ENCODE peak calls at places on chromosome 10, in four cellular contexts. M, D, L and I are unnamed samples.

GRCh38 chr10:82267960-82268359 is 393.0 kb downstream of the NRG3 start:
- DNase-seq in M (no peak), D (no peak), L (no peak), I (no peak)

GRCh38 chr10:11035318-11035920 is 17.7 kb downstream of the CELF2 start:
- DNase-seq in M (no peak), D (no peak), L (no peak), I (no peak)

GRCh38 chr10:73887038-73888015 is 13.0 kb upstream of the CAMK2G start:
- DNase-seq in M (no peak), D (no peak), L (no peak), I (no peak)

GRCh38 chr10:63156236-63156635 is 23.1 kb downstream of the NRBF2 start:
- DNase-seq in M (no peak), D (no peak), L (no peak), I (no peak)

GRCh38 chr10:97703398-97704067 is 10.0 kb upstream of the MARVELD1 start:
- DNase-seq in M (no peak), D (no peak), L (no peak), I (no peak)

GRCh38 chr10:101453318-101453717 is 99.4 kb downstream of the BTRC start:
- DNase-seq in M (no peak), D (peak), L (no peak), I (no peak)

GRCh38 chr10:11397980-11398580 is 213.4 kb downstream of the USP6NL start:
- DNase-seq in M (no peak), D (no peak), L (no peak), I (no peak)

GRCh38 chr10:12419279-12419847 is 70.0 kb downstream of the CAMK1D start:
- DNase-seq in M (no peak), D (no peak), L (no peak), I (no peak)

GRCh38 chr10:62264702-62265436 is 3.8 kb downstream of the RTKN2 start:
- DNase-seq in M (no peak), D (no peak), L (no peak), I (peak)

GRCh38 chr10:93652857-93653256 is 40.5 kb downstream of the PDE6C start:
- DNase-seq in M (no peak), D (no peak), L (no peak), I (no peak)

GRCh38 chr10:127576011-127576410 is 26.9 kb downstream of the NPS start:
- DNase-seq in M (no peak), D (no peak), L (no peak), I (no peak)

GRCh38 chr10:10330481-10330880 is 687.2 kb upstream of the CELF2 start:
- DNase-seq in M (no peak), D (no peak), L (no peak), I (no peak)

GRCh38 chr10:124177180-124177518 is 83.8 kb upstream of the CHST15 start:
- DNase-seq in M (no peak), D (no peak), L (no peak), I (no peak)

GRCh38 chr10:75707080-75707840 is 275.8 kb downstream of the LRMDA start:
- DNase-seq in M (no peak), D (no peak), L (no peak), I (no peak)

GRCh38 chr10:76286536-76286935 is 855.1 kb downstream of the LRMDA start:
- DNase-seq in M (no peak), D (no peak), L (no peak), I (no peak)

GRCh38 chr10:107317592-107317991 is 153.1 kb upstream of the SORCS1 start:
- DNase-seq in M (no peak), D (no peak), L (no peak), I (no peak)

GRCh38 chr10:125398270-125398669 is 237.9 kb upstream of the CTBP2 start:
- DNase-seq in M (no peak), D (no peak), L (no peak), I (no peak)

GRCh38 chr10:16436367-16436757 is 448 bp upstream of the PTER start:
- DNase-seq in M (no peak), D (no peak), L (no peak), I (no peak)

GRCh38 chr10:43074827-43075611 is 1.9 kb upstream of the RET start:
- DNase-seq in M (no peak), D (no peak), L (no peak), I (no peak)

GRCh38 chr10:34433241-34434076 is 381.6 kb downstream of the PARD3 start:
- DNase-seq in M (no peak), D (no peak), L (no peak), I (no peak)

GRCh38 chr10:63749915-63750314 is 228.7 kb downstream of the REEP3 start:
- DNase-seq in M (no peak), D (no peak), L (no peak), I (no peak)

DNA sequence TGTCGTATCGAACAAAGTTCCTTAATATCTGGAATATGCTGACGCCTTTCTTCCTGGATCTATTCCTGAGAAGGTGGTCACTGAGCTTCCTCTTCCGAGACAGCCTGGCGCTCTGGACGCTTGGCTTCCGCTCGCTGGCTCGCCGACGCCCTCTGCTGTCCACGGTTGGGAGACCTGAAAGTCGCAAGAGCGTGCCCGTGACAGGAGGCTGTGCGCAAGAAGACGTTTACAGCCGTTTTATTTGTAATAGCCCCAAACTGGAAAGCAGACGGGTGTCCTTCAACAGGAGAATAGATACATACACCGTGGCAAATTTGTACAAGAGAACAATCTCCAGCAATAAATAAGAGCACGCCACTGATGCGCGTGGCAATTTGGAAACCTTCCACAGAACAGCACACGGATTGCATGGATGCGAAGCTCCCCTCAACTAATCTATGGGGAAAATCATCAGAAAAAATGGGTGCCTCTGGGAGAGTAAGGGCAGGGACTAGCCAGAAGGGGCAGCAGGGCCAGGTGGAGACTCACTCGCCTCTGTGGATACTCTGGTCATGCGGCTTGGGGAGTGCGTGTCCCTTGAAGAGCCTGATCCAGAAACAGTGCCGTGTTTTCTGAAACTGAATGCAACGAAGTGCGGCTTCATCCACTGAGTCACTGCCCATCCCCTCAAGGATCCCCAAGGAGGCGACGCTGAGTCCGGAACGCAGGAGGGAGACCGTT is 41.5 kb upstream of the BNIP3 start:
- DNase-seq in M (peak), D (peak), L (no peak), I (peak)
- TF ChIP-seq SPI1 in M (no peak), D (peak), L (no peak), I (no peak)

GRCh38 chr10:71242621-71243009 is 30.2 kb downstream of the UNC5B start:
- DNase-seq in M (no peak), D (no peak), L (no peak), I (no peak)

GRCh38 chr10:71241899-71242620 is 29.7 kb downstream of the UNC5B start:
- DNase-seq in M (no peak), D (peak), L (no peak), I (no peak)

GRCh38 chr10:71239946-71240795 is 27.8 kb downstream of the UNC5B start:
- DNase-seq in M (no peak), D (no peak), L (no peak), I (no peak)

GRCh38 chr10:71239131-71239915 is 27.0 kb downstream of the UNC5B start:
- DNase-seq in M (no peak), D (no peak), L (no peak), I (no peak)

DNA sequence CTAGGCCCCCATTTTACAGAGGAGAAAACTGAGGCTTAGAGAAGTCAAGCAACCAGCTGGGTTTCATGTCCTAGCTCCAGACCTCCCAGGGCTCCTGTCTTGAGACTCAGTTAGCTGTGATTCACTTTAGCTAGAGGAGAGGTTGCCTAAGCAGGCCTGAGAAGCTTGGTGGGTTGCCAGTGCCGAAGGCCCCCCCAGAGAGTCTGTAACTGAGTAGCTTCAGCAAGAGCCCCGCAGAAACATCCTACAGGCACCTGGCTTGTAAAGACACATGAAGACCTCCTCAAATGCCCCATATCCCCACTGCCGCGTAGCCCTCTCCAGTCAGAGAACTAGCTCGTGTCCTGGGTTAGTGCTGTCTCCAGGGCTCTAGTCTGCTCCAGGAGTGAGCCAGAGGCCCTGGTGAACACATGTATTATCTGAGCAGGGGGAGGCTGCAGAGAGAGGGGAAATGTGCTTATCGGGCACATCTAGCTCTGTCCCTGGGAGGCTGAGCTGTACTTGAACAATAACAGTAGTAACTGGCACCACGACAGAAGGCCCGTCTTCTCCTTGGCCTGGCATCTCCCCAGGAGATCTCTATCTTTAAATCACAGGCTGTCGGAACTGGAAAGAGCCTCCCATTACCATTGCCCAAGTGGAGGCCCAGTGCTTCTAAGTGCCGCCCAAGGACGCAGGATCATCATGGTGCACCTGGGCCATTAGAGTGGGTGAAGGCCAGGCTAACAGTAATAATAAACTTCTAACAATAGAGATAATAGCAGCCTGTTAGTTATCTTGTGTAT is 28.9 kb downstream of the UNC5B start:
- DNase-seq in M (no peak), D (no peak), L (no peak), I (no peak)
- TF ChIP-seq SPI1 in M (no peak), D (no peak), L (no peak), I (no peak)

GRCh38 chr10:79435271-79436065 is 10.0 kb downstream of the ZCCHC24 start:
- DNase-seq in M (no peak), D (no peak), L (no peak), I (no peak)
- TF ChIP-seq SPI1 in M (no peak), D (no peak), L (no peak), I (no peak)

GRCh38 chr10:72658696-72659400 is 33.0 kb upstream of the MICU1 start:
- DNase-seq in M (no peak), D (no peak), L (no peak), I (no peak)

GRCh38 chr10:72661436-72661835 is 30.5 kb upstream of the MCU start:
- DNase-seq in M (no peak), D (no peak), L (no peak), I (no peak)

GRCh38 chr10:72659694-72660093 is 32.2 kb upstream of the MCU start:
- DNase-seq in M (no peak), D (no peak), L (no peak), I (peak)

GRCh38 chr10:72663971-72664370 is 28.0 kb upstream of the MCU start:
- DNase-seq in M (no peak), D (no peak), L (no peak), I (no peak)

DNA sequence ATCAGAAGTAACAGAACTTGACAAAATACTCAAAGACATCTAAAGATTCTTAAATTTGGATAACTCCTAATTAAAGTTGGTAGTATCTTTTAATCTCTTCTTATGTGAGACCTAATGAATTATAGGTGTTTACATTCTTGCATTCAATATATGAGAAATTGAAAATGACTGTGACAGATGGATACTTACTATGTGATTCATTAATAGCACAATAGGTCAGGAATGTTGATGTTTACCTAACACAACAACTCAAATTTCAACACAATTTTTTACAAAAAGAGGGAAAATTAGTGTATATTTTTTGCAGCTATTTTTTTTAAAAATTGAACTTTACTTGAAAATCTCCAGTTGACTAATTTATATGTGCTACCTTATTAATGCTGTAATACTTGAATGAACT is 31.7 kb upstream of the MCU start:
- DNase-seq in M (no peak), D (no peak), L (no peak), I (no peak)
- TF ChIP-seq SPI1 in M (no peak), D (no peak), L (no peak), I (no peak)

GRCh38 chr10:83555264-83555663 is 584.0 kb upstream of the GHITM start:
- DNase-seq in M (no peak), D (no peak), L (peak), I (no peak)
- TF ChIP-seq SPI1 in M (no peak), D (no peak), L (no peak), I (no peak)

GRCh38 chr10:22791655-22792054 is 77.3 kb upstream of the PIP4K2A start:
- DNase-seq in M (no peak), D (no peak), L (no peak), I (no peak)
- TF ChIP-seq SPI1 in M (no peak), D (no peak), L (no peak), I (no peak)

DNA sequence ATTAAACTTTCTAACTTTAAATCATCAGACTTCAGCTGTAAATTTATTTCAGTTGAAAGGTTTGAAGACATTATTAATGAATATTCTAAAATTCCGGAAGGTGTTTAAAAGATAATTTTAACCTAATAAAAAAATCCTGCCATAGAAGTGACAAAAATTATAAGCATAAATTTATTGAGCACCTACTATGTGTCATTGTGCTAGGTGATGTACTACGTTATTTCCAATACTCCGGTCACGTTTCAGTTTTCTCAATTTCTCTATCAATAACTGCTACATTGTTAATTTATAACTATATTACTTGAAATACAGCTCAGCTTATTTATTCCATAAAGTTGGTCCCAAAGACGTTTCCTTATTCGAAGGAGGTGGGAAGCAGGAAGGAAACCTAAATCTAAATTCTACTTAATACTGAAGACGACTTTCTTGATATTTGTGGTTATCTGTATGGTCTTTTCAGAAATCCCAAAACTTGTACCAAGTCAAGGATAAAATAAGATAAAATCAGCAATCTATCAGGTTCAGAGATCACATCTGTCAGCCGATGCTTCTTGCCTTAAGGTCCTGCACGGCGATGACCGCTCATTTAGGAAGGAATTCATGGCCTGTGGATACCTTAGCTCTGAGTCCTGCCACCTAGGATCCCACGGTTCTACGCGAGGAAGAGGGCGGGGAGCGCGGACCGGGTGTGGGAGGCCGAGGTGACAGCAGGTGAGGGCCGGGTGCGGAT is 1.2 kb upstream of the ZEB1 start:
- DNase-seq in M (no peak), D (no peak), L (no peak), I (no peak)
- TF ChIP-seq SPI1 in M (no peak), D (no peak), L (no peak), I (no peak)

GRCh38 chr10:129466703-129467345 is at the start of gene MGMT:
- DNase-seq in M (peak), D (peak), L (peak), I (peak)
- TF ChIP-seq SPI1 in M (no peak), D (no peak), L (no peak), I (no peak)